ENCODE peak calls at places on chromosomes 4 and X, in six cellular contexts. P is CD8-positive, alpha-beta memory T cell; K is HT-29; C is amygdala; R is EL; I is GM03348. S is an unnamed sample.

GRCh38 chrX:57453901-57454300 is 137.9 kb upstream of the ZXDB start:
- DNase-seq in R (peak), C (no peak), I (peak), K (peak), P (no peak), S (peak)

GRCh38 chrX:136525738-136526606 is 6.0 kb upstream of the VGLL1 start:
- DNase-seq in I (peak), K (peak), C (no peak), P (no peak), R (peak), S (peak)

GRCh38 chr4:145218251-145218650 is 37.9 kb upstream of the OTUD4 start:
- DNase-seq in R (no peak), K (no peak), C (no peak), P (no peak), I (no peak), S (no peak)

GRCh38 chrX:20461576-20461975 is 194.9 kb upstream of the RPS6KA3 start:
- DNase-seq in R (peak), I (peak), P (no peak), C (no peak), K (no peak), S (peak)

GRCh38 chr4:112094330-112094729 is 50.9 kb upstream of the FAM241A start:
- DNase-seq in I (no peak), K (no peak), R (no peak), C (no peak), P (no peak), S (no peak)

GRCh38 chr4:2301806-2302205 is 39.9 kb upstream of the MXD4 start:
- DNase-seq in I (no peak), R (no peak), K (no peak), P (no peak), C (no peak), S (no peak)

GRCh38 chr4:127261476-127261875 is 371.3 kb upstream of the INTU start:
- DNase-seq in P (no peak), I (no peak), C (no peak), K (peak), R (no peak), S (peak)

GRCh38 chrX:138756234-138756633 is 44.7 kb upstream of the FGF13 start:
- DNase-seq in K (peak), I (peak), R (no peak), C (no peak), P (no peak), S (peak)

GRCh38 chrX:17020828-17021821 is 74.7 kb downstream of the REPS2 start:
- DNase-seq in I (no peak), C (no peak), P (no peak), R (no peak), K (no peak), S (peak)

GRCh38 chrX:17412692-17413091 is 37.7 kb downstream of the NHS start:
- DNase-seq in P (no peak), K (peak), C (no peak), I (peak), R (peak), S (peak)

S was measured in AG10803.